ENCODE peak calls at places on chromosome 13, in seven cellular contexts. One of them, this sample, is unnamed.

GRCh38 chr13:20679879-20680278 is 23.6 kb upstream of the IL17D start:
- DNase-seq in LHCN-M2: no peak
- DNase-seq in NCI-H446: no peak
- DNase-seq in CD4-positive, CD25-positive, alpha-beta regulatory T cell: no peak
- DNase-seq in RPMI8226: no peak
- DNase-seq in NAMALWA: no peak
- DNase-seq in Right ventricle myocardium superior: no peak
- DNase-seq in this sample: no peak

GRCh38 chr13:29758591-29759114 is 91.8 kb downstream of the UBL3 start:
- DNase-seq in LHCN-M2: no peak
- DNase-seq in NCI-H446: no peak
- DNase-seq in CD4-positive, CD25-positive, alpha-beta regulatory T cell: peak
- DNase-seq in RPMI8226: peak
- DNase-seq in NAMALWA: no peak
- DNase-seq in Right ventricle myocardium superior: no peak
- DNase-seq in this sample: no peak

GRCh38 chr13:73204916-73205315 is 146.1 kb downstream of the KLF5 start:
- DNase-seq in LHCN-M2: no peak
- DNase-seq in NCI-H446: no peak
- DNase-seq in CD4-positive, CD25-positive, alpha-beta regulatory T cell: no peak
- DNase-seq in RPMI8226: no peak
- DNase-seq in NAMALWA: no peak
- DNase-seq in Right ventricle myocardium superior: no peak
- DNase-seq in this sample: no peak

GRCh38 chr13:38044067-38044466 is 174.5 kb upstream of the TRPC4 start:
- DNase-seq in LHCN-M2: no peak
- DNase-seq in NCI-H446: no peak
- DNase-seq in CD4-positive, CD25-positive, alpha-beta regulatory T cell: no peak
- DNase-seq in RPMI8226: no peak
- DNase-seq in NAMALWA: no peak
- DNase-seq in Right ventricle myocardium superior: no peak
- DNase-seq in this sample: no peak

GRCh38 chr13:45119990-45120864 is at the start of gene GTF2F2:
- DNase-seq in LHCN-M2: peak
- DNase-seq in NCI-H446: peak
- DNase-seq in CD4-positive, CD25-positive, alpha-beta regulatory T cell: peak
- DNase-seq in RPMI8226: peak
- DNase-seq in NAMALWA: peak
- DNase-seq in Right ventricle myocardium superior: peak
- DNase-seq in this sample: peak

GRCh38 chr13:41268764-41269163 is 5.4 kb upstream of the MTRF1 start:
- DNase-seq in LHCN-M2: peak
- DNase-seq in NCI-H446: peak
- DNase-seq in CD4-positive, CD25-positive, alpha-beta regulatory T cell: no peak
- DNase-seq in RPMI8226: peak
- DNase-seq in NAMALWA: peak
- DNase-seq in Right ventricle myocardium superior: no peak
- DNase-seq in this sample: no peak

GRCh38 chr13:98843482-98843877 is 91.0 kb upstream of the SLC15A1 start:
- DNase-seq in LHCN-M2: no peak
- DNase-seq in NCI-H446: peak
- DNase-seq in CD4-positive, CD25-positive, alpha-beta regulatory T cell: no peak
- DNase-seq in RPMI8226: no peak
- DNase-seq in NAMALWA: no peak
- DNase-seq in Right ventricle myocardium superior: no peak
- DNase-seq in this sample: no peak

GRCh38 chr13:36436811-36437210 is 4.5 kb downstream of the CCNA1 start:
- DNase-seq in LHCN-M2: no peak
- DNase-seq in NCI-H446: no peak
- DNase-seq in CD4-positive, CD25-positive, alpha-beta regulatory T cell: no peak
- DNase-seq in RPMI8226: no peak
- DNase-seq in NAMALWA: no peak
- DNase-seq in Right ventricle myocardium superior: no peak
- DNase-seq in this sample: no peak

GRCh38 chr13:101452519-101453485 is at the start of gene ITGBL1:
- DNase-seq in LHCN-M2: peak
- DNase-seq in NCI-H446: peak
- DNase-seq in CD4-positive, CD25-positive, alpha-beta regulatory T cell: no peak
- DNase-seq in RPMI8226: peak
- DNase-seq in NAMALWA: no peak
- DNase-seq in Right ventricle myocardium superior: peak
- DNase-seq in this sample: no peak

GRCh38 chr13:99376132-99376531 is 68.9 kb upstream of the GPR183 start:
- DNase-seq in LHCN-M2: no peak
- DNase-seq in NCI-H446: no peak
- DNase-seq in CD4-positive, CD25-positive, alpha-beta regulatory T cell: no peak
- DNase-seq in RPMI8226: no peak
- DNase-seq in NAMALWA: peak
- DNase-seq in Right ventricle myocardium superior: no peak
- DNase-seq in this sample: no peak

GRCh38 chr13:44660050-44660449 is 83.9 kb upstream of the TSC22D1 start:
- DNase-seq in LHCN-M2: peak
- DNase-seq in NCI-H446: no peak
- DNase-seq in CD4-positive, CD25-positive, alpha-beta regulatory T cell: no peak
- DNase-seq in RPMI8226: no peak
- DNase-seq in NAMALWA: no peak
- DNase-seq in Right ventricle myocardium superior: no peak
- DNase-seq in this sample: no peak

GRCh38 chr13:76632388-76633044 is 253.7 kb downstream of the KCTD12 start:
- DNase-seq in LHCN-M2: peak
- DNase-seq in NCI-H446: no peak
- DNase-seq in CD4-positive, CD25-positive, alpha-beta regulatory T cell: no peak
- DNase-seq in RPMI8226: peak
- DNase-seq in NAMALWA: no peak
- DNase-seq in Right ventricle myocardium superior: no peak
- DNase-seq in this sample: no peak

GRCh38 chr13:70203661-70204229 is 95.5 kb upstream of the KLHL1 start:
- DNase-seq in LHCN-M2: peak
- DNase-seq in NCI-H446: no peak
- DNase-seq in CD4-positive, CD25-positive, alpha-beta regulatory T cell: no peak
- DNase-seq in RPMI8226: peak
- DNase-seq in NAMALWA: peak
- DNase-seq in Right ventricle myocardium superior: no peak
- DNase-seq in this sample: no peak

GRCh38 chr13:100274942-100275506 is 186.1 kb downstream of the PCCA start:
- DNase-seq in LHCN-M2: no peak
- DNase-seq in NCI-H446: no peak
- DNase-seq in CD4-positive, CD25-positive, alpha-beta regulatory T cell: no peak
- DNase-seq in RPMI8226: no peak
- DNase-seq in NAMALWA: no peak
- DNase-seq in Right ventricle myocardium superior: no peak
- DNase-seq in this sample: no peak

GRCh38 chr13:28679628-28680027 is 20.7 kb downstream of the POMP start:
- DNase-seq in LHCN-M2: peak
- DNase-seq in NCI-H446: no peak
- DNase-seq in CD4-positive, CD25-positive, alpha-beta regulatory T cell: no peak
- DNase-seq in RPMI8226: no peak
- DNase-seq in NAMALWA: peak
- DNase-seq in Right ventricle myocardium superior: no peak
- DNase-seq in this sample: peak

GRCh38 chr13:110348309-110348625 is 41.2 kb downstream of the COL4A2 start:
- DNase-seq in LHCN-M2: no peak
- DNase-seq in NCI-H446: no peak
- DNase-seq in CD4-positive, CD25-positive, alpha-beta regulatory T cell: no peak
- DNase-seq in RPMI8226: no peak
- DNase-seq in NAMALWA: no peak
- DNase-seq in Right ventricle myocardium superior: no peak
- DNase-seq in this sample: no peak

GRCh38 chr13:67023088-67023893 is 206.8 kb downstream of the PCDH9 start:
- DNase-seq in LHCN-M2: peak
- DNase-seq in NCI-H446: no peak
- DNase-seq in CD4-positive, CD25-positive, alpha-beta regulatory T cell: no peak
- DNase-seq in RPMI8226: no peak
- DNase-seq in NAMALWA: peak
- DNase-seq in Right ventricle myocardium superior: no peak
- DNase-seq in this sample: peak

GRCh38 chr13:110525328-110526319 is 35.9 kb downstream of the RAB20 start:
- DNase-seq in LHCN-M2: no peak
- DNase-seq in NCI-H446: no peak
- DNase-seq in CD4-positive, CD25-positive, alpha-beta regulatory T cell: no peak
- DNase-seq in RPMI8226: peak
- DNase-seq in NAMALWA: peak
- DNase-seq in Right ventricle myocardium superior: peak
- DNase-seq in this sample: no peak

GRCh38 chr13:110571897-110572777 is 10.6 kb upstream of the RAB20 start:
- DNase-seq in LHCN-M2: no peak
- DNase-seq in NCI-H446: no peak
- DNase-seq in CD4-positive, CD25-positive, alpha-beta regulatory T cell: no peak
- DNase-seq in RPMI8226: no peak
- DNase-seq in NAMALWA: no peak
- DNase-seq in Right ventricle myocardium superior: no peak
- DNase-seq in this sample: no peak

GRCh38 chr13:43245374-43245964 is 222.1 kb downstream of the DNAJC15 start:
- DNase-seq in LHCN-M2: peak
- DNase-seq in NCI-H446: no peak
- DNase-seq in CD4-positive, CD25-positive, alpha-beta regulatory T cell: no peak
- DNase-seq in RPMI8226: no peak
- DNase-seq in NAMALWA: no peak
- DNase-seq in Right ventricle myocardium superior: no peak
- DNase-seq in this sample: peak

GRCh38 chr13:89755729-89756492 is 1591.6 kb upstream of the MIR17HG start:
- DNase-seq in LHCN-M2: peak
- DNase-seq in NCI-H446: no peak
- DNase-seq in CD4-positive, CD25-positive, alpha-beta regulatory T cell: no peak
- DNase-seq in RPMI8226: no peak
- DNase-seq in NAMALWA: peak
- DNase-seq in Right ventricle myocardium superior: no peak
- DNase-seq in this sample: no peak

GRCh38 chr13:41995946-41996345 is 35.0 kb upstream of the VWA8 start:
- DNase-seq in LHCN-M2: peak
- DNase-seq in NCI-H446: no peak
- DNase-seq in CD4-positive, CD25-positive, alpha-beta regulatory T cell: no peak
- DNase-seq in RPMI8226: no peak
- DNase-seq in NAMALWA: no peak
- DNase-seq in Right ventricle myocardium superior: no peak
- DNase-seq in this sample: peak

GRCh38 chr13:100156786-100157185 is 67.9 kb downstream of the PCCA start:
- DNase-seq in LHCN-M2: peak
- DNase-seq in NCI-H446: no peak
- DNase-seq in CD4-positive, CD25-positive, alpha-beta regulatory T cell: no peak
- DNase-seq in RPMI8226: no peak
- DNase-seq in NAMALWA: no peak
- DNase-seq in Right ventricle myocardium superior: no peak
- DNase-seq in this sample: peak

GRCh38 chr13:65959305-65959704 is 1270.8 kb downstream of the PCDH9 start:
- DNase-seq in LHCN-M2: no peak
- DNase-seq in NCI-H446: no peak
- DNase-seq in CD4-positive, CD25-positive, alpha-beta regulatory T cell: no peak
- DNase-seq in RPMI8226: no peak
- DNase-seq in NAMALWA: no peak
- DNase-seq in Right ventricle myocardium superior: no peak
- DNase-seq in this sample: no peak

GRCh38 chr13:40399756-40400155 is 266.7 kb downstream of the FOXO1 start:
- DNase-seq in LHCN-M2: no peak
- DNase-seq in NCI-H446: no peak
- DNase-seq in CD4-positive, CD25-positive, alpha-beta regulatory T cell: no peak
- DNase-seq in RPMI8226: no peak
- DNase-seq in NAMALWA: no peak
- DNase-seq in Right ventricle myocardium superior: no peak
- DNase-seq in this sample: no peak

GRCh38 chr13:68995972-68996670 is 1111.5 kb upstream of the ATXN8OS start:
- DNase-seq in LHCN-M2: no peak
- DNase-seq in NCI-H446: no peak
- DNase-seq in CD4-positive, CD25-positive, alpha-beta regulatory T cell: no peak
- DNase-seq in RPMI8226: no peak
- DNase-seq in NAMALWA: no peak
- DNase-seq in Right ventricle myocardium superior: no peak
- DNase-seq in this sample: no peak

GRCh38 chr13:97285221-97285955 is 63.3 kb downstream of the MBNL2 start:
- DNase-seq in LHCN-M2: peak
- DNase-seq in NCI-H446: no peak
- DNase-seq in CD4-positive, CD25-positive, alpha-beta regulatory T cell: no peak
- DNase-seq in RPMI8226: no peak
- DNase-seq in NAMALWA: no peak
- DNase-seq in Right ventricle myocardium superior: no peak
- DNase-seq in this sample: no peak

GRCh38 chr13:33070713-33071112 is 54.5 kb downstream of the KL start:
- DNase-seq in LHCN-M2: no peak
- DNase-seq in NCI-H446: no peak
- DNase-seq in CD4-positive, CD25-positive, alpha-beta regulatory T cell: no peak
- DNase-seq in RPMI8226: no peak
- DNase-seq in NAMALWA: no peak
- DNase-seq in Right ventricle myocardium superior: no peak
- DNase-seq in this sample: no peak

GRCh38 chr13:106163426-106163825 is 372.0 kb downstream of the EFNB2 start:
- DNase-seq in LHCN-M2: no peak
- DNase-seq in NCI-H446: no peak
- DNase-seq in CD4-positive, CD25-positive, alpha-beta regulatory T cell: no peak
- DNase-seq in RPMI8226: no peak
- DNase-seq in NAMALWA: no peak
- DNase-seq in Right ventricle myocardium superior: no peak
- DNase-seq in this sample: no peak

GRCh38 chr13:70339738-70340137 is 231.5 kb upstream of the KLHL1 start:
- DNase-seq in LHCN-M2: no peak
- DNase-seq in NCI-H446: no peak
- DNase-seq in CD4-positive, CD25-positive, alpha-beta regulatory T cell: no peak
- DNase-seq in RPMI8226: no peak
- DNase-seq in NAMALWA: peak
- DNase-seq in Right ventricle myocardium superior: no peak
- DNase-seq in this sample: peak

GRCh38 chr13:72437458-72437857 is 290.0 kb downstream of the MZT1 start:
- DNase-seq in LHCN-M2: peak
- DNase-seq in NCI-H446: no peak
- DNase-seq in CD4-positive, CD25-positive, alpha-beta regulatory T cell: no peak
- DNase-seq in RPMI8226: no peak
- DNase-seq in NAMALWA: no peak
- DNase-seq in Right ventricle myocardium superior: no peak
- DNase-seq in this sample: peak

GRCh38 chr13:28744091-28744536 is 25.3 kb upstream of the SLC46A3 start:
- DNase-seq in LHCN-M2: peak
- DNase-seq in NCI-H446: no peak
- DNase-seq in CD4-positive, CD25-positive, alpha-beta regulatory T cell: no peak
- DNase-seq in RPMI8226: no peak
- DNase-seq in NAMALWA: no peak
- DNase-seq in Right ventricle myocardium superior: no peak
- DNase-seq in this sample: no peak

GRCh38 chr13:113491418-113491883 is 940 bp upstream of the DCUN1D2 start:
- DNase-seq in LHCN-M2: peak
- DNase-seq in NCI-H446: no peak
- DNase-seq in CD4-positive, CD25-positive, alpha-beta regulatory T cell: no peak
- DNase-seq in RPMI8226: peak
- DNase-seq in NAMALWA: no peak
- DNase-seq in Right ventricle myocardium superior: peak
- DNase-seq in this sample: no peak

GRCh38 chr13:86856996-86857395 is 814.2 kb upstream of the SLITRK5 start:
- DNase-seq in LHCN-M2: peak
- DNase-seq in NCI-H446: no peak
- DNase-seq in CD4-positive, CD25-positive, alpha-beta regulatory T cell: no peak
- DNase-seq in RPMI8226: no peak
- DNase-seq in NAMALWA: no peak
- DNase-seq in Right ventricle myocardium superior: no peak
- DNase-seq in this sample: peak

GRCh38 chr13:87129602-87130300 is 541.4 kb upstream of the SLITRK5 start:
- DNase-seq in LHCN-M2: peak
- DNase-seq in NCI-H446: no peak
- DNase-seq in CD4-positive, CD25-positive, alpha-beta regulatory T cell: no peak
- DNase-seq in RPMI8226: no peak
- DNase-seq in NAMALWA: no peak
- DNase-seq in Right ventricle myocardium superior: no peak
- DNase-seq in this sample: peak

GRCh38 chr13:24185591-24186232 is 25.2 kb downstream of the SPATA13 start:
- DNase-seq in LHCN-M2: peak
- DNase-seq in NCI-H446: no peak
- DNase-seq in CD4-positive, CD25-positive, alpha-beta regulatory T cell: no peak
- DNase-seq in RPMI8226: no peak
- DNase-seq in NAMALWA: no peak
- DNase-seq in Right ventricle myocardium superior: no peak
- DNase-seq in this sample: no peak

GRCh38 chr13:52419080-52419479 is 13.1 kb upstream of the THSD1 start:
- DNase-seq in LHCN-M2: no peak
- DNase-seq in NCI-H446: no peak
- DNase-seq in CD4-positive, CD25-positive, alpha-beta regulatory T cell: no peak
- DNase-seq in RPMI8226: no peak
- DNase-seq in NAMALWA: no peak
- DNase-seq in Right ventricle myocardium superior: no peak
- DNase-seq in this sample: no peak

GRCh38 chr13:112575680-112576079 is 12.3 kb downstream of the TUBGCP3 start:
- DNase-seq in LHCN-M2: no peak
- DNase-seq in NCI-H446: no peak
- DNase-seq in CD4-positive, CD25-positive, alpha-beta regulatory T cell: no peak
- DNase-seq in RPMI8226: no peak
- DNase-seq in NAMALWA: no peak
- DNase-seq in Right ventricle myocardium superior: no peak
- DNase-seq in this sample: no peak

This sample was measured in kidney glomerular epithelial cell.